ENCODE peak calls at places on chromosomes 13 and 19, in seven cellular contexts. D, L, V, G, Z, U and H are unnamed samples.

GRCh38 chr13:113145911-113146598 is 12.4 kb upstream of the PROZ start:
- DNase-seq in D (no peak), L (no peak), V (no peak), G (no peak), Z (no peak), U (no peak), H (no peak)

GRCh38 chr13:110092869-110093268 is 214.1 kb downstream of the COL4A1 start:
- DNase-seq in D (no peak), L (no peak), V (no peak), G (no peak), Z (no peak), U (no peak), H (peak)

GRCh38 chr19:51136891-51137551 is 5.1 kb upstream of the SIGLEC7 start:
- DNase-seq in D (no peak), L (no peak), V (no peak), G (no peak), Z (no peak), U (no peak), H (no peak)

GRCh38 chr19:38617764-38618589 is at the start of gene MAP4K1:
- DNase-seq in D (peak), L (peak), V (no peak), G (peak), Z (peak), U (peak), H (no peak)

GRCh38 chr13:23466144-23467002 is 32.9 kb upstream of the SACS start:
- DNase-seq in D (peak), L (peak), V (peak), G (peak), Z (peak), U (peak), H (peak)

GRCh38 chr19:41940443-41941409 is 12.5 kb upstream of the ERFL start:
- DNase-seq in D (no peak), L (no peak), V (no peak), G (no peak), Z (no peak), U (no peak), H (no peak)

GRCh38 chr19:8209111-8209964 is at the start of gene CERS4:
- DNase-seq in D (peak), L (peak), V (no peak), G (peak), Z (peak), U (peak), H (peak)

GRCh38 chr13:82291852-82292251 is 1590.4 kb downstream of the SLITRK1 start:
- DNase-seq in D (no peak), L (no peak), V (no peak), G (no peak), Z (no peak), U (no peak), H (no peak)

GRCh38 chr13:51663980-51664957 is 80.0 kb downstream of the WDFY2 start:
- DNase-seq in D (no peak), L (no peak), V (no peak), G (no peak), Z (no peak), U (no peak), H (no peak)

GRCh38 chr19:19385900-19386339 is 19.6 kb upstream of the GATAD2A start:
- DNase-seq in D (no peak), L (peak), V (no peak), G (no peak), Z (no peak), U (peak), H (peak)

GRCh38 chr19:37007587-37008220 is 70.5 kb upstream of the ZNF420 start:
- DNase-seq in D (peak), L (peak), V (no peak), G (peak), Z (peak), U (peak), H (peak)

GRCh38 chr19:6264803-6265202 is 15.0 kb downstream of the MLLT1 start:
- DNase-seq in D (no peak), L (no peak), V (no peak), G (no peak), Z (no peak), U (no peak), H (no peak)

GRCh38 chr19:29378126-29378525 is 147.7 kb upstream of the VSTM2B start:
- DNase-seq in D (no peak), L (peak), V (no peak), G (no peak), Z (peak), U (peak), H (no peak)

DNA sequence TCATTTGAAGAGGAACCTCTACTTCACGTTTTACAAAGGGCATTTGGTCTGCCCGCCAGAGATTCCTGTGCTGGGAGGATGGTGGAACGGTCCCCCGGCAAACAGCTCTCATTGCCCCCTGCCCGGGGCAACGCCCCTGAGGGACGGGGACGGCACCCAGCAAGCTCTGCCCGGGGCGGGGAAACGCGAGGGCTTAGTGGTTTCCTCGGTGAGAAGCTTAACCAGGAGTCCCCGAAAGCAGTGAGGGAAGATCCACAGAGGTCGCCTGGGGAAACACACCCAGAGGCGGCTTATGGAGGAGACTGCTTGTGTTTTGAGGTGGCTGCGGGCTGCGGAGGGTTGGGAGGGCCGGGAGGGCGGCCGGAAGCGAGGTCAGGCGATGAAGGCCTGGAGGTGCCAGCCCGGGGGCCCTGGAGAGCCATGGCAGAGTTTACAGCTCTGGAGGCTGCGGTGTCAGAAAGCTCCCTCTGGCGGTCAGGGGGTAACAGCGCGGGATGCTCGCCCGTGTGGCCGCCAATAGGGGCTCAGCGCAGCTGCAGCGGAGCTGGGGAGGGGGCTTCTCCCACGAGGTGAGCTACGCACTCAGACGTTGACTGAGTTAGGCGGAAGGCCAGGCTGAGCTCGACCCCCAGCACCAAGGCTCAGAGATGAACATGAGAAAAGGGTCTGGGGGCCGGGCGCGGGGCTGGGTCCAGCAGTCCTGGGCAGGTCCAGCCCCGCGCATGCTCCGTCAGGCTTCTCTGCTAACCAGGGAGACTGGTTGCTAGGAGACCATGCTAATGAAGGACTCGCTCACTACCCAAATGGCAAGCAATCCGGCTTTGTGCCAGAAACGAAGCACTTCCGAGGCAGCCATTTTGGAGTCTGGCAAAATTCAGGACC is 652 bp upstream of the TPGS1 start:
- DNase-seq in D (peak), L (peak), V (peak), G (peak), Z (peak), U (peak), H (peak)
- TF ChIP-seq CTCF in D (peak), L (peak), V (peak), G (peak), Z (peak), U (peak), H (peak)

GRCh38 chr19:44754743-44755066 is 6.2 kb downstream of the BCL3 start:
- DNase-seq in D (peak), L (no peak), V (no peak), G (peak), Z (peak), U (no peak), H (no peak)

GRCh38 chr19:44753619-44753931 is 5.1 kb downstream of the BCL3 start:
- DNase-seq in D (no peak), L (no peak), V (no peak), G (no peak), Z (no peak), U (no peak), H (no peak)

GRCh38 chr19:44753932-44754742 is 5.6 kb downstream of the BCL3 start:
- DNase-seq in D (peak), L (peak), V (no peak), G (peak), Z (peak), U (peak), H (peak)

GRCh38 chr19:44756089-44756562 is 7.6 kb downstream of the BCL3 start:
- DNase-seq in D (no peak), L (no peak), V (no peak), G (no peak), Z (no peak), U (no peak), H (no peak)

GRCh38 chr19:44755219-44755618 is 6.7 kb downstream of the BCL3 start:
- DNase-seq in D (no peak), L (no peak), V (no peak), G (peak), Z (no peak), U (no peak), H (no peak)
- H3K4me3 ChIP-seq in D (no peak), L (peak), V (no peak), G (no peak), Z (peak), U (no peak), H (no peak)

GRCh38 chr13:37290691-37291090 is 185.2 kb upstream of the CSNK1A1L start:
- DNase-seq in D (no peak), L (no peak), V (no peak), G (no peak), Z (no peak), U (no peak), H (no peak)
- TF ChIP-seq CTCF in D (no peak), L (no peak), V (no peak), G (no peak), Z (no peak), U (no peak), H (no peak)

GRCh38 chr13:26759907-26760834 is at the start of gene GPR12:
- DNase-seq in D (no peak), L (no peak), V (no peak), G (no peak), Z (no peak), U (no peak), H (peak)
- H3K4me3 ChIP-seq in D (no peak), L (peak), V (no peak), G (peak), Z (no peak), U (peak), H (no peak)

GRCh38 chr13:99653526-99653925 is 152.3 kb downstream of the TM9SF2 start:
- DNase-seq in D (no peak), L (no peak), V (no peak), G (no peak), Z (no peak), U (no peak), H (no peak)
- TF ChIP-seq CTCF in D (no peak), L (no peak), V (no peak), G (no peak), Z (no peak), U (no peak), H (no peak)

GRCh38 chr19:1315470-1316166 is 29.9 kb downstream of the EFNA2 start:
- DNase-seq in D (peak), L (peak), V (no peak), G (peak), Z (peak), U (peak), H (peak)
- H3K4me3 ChIP-seq in D (no peak), L (peak), V (peak), G (no peak), Z (peak), U (no peak), H (peak)

DNA sequence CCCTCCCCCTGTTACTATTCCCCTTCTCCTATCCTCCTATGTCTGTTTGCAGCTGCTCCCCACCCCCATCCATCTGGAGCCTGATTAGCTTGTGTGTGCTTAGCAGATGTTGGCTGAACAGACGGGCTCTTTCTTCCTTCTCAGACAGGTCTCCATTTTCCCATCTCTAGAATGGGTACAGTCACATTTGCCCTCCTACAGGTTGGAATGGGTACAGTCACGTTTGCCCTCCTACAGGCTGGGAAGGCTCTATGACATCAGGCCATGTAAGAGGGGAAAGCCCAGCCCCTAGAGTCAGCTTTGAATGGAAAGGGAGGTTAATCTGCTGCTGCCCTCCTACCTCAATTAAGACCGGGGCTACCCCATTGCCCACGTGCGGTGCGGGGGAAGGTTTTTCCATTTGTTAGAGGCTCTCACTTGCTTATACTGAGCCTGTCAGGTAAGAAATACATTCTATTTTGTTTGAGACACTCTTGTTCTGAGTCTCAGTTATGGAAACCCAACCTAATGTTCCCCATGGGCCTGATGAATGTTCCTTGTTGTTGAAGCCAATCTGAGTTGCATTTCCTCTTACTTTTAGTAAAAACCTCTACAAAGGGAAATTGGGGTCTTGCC is 2.2 kb upstream of the CLEC17A start:
- DNase-seq in D (no peak), L (no peak), V (no peak), G (no peak), Z (no peak), U (no peak), H (no peak)
- TF ChIP-seq CTCF in D (no peak), L (no peak), V (no peak), G (no peak), Z (no peak), U (no peak), H (peak)

DNA sequence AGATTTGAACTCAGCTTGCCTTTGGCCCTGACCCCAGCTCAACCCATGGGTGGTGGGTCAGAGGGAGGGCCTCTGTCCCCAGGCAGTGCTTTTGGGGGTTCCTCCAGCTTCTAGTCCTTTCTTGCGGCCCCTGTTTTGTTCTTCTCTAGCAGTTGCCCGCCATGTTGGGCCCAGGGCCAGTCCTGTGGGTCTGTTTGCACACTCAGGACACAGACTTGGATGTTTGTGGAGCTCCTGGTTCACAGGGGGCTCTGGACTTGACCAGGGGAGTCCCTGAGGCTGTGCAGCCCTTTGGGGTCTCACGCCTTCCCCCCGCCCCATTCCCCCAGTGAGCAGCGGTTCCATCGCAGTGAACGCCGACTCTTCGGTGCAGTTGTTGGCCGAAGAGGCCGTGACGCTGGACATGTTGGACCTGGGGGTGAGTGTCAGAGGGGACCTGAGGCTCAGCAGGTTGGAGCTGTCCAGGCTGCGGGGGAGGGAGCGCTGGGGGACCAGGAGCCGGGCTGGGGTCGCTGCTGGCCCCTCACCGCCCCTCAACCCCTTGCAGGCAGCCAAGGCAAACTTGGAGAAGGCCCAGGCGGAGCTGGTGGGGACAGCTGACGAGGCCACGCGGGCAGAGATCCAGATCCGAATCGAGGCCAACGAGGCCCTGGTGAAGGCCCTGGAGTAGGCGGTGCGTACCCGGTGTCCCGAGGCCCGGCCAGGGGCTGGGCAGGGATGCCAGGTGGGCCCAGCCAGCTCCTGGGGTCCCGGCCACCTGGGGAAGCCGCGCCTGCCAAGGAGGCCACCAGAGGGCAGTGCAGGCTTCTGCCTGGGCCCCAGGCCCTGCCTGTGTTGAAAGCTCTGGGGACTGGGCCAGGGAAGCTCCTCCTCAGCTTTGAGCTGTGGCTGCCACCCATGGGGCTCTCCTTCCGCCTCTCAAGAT is 2.5 kb downstream of the ATP5F1D start:
- DNase-seq in D (peak), L (peak), V (peak), G (peak), Z (peak), U (peak), H (peak)
- H3K4me3 ChIP-seq in D (no peak), L (peak), V (no peak), G (no peak), Z (peak), U (no peak), H (no peak)